ENCODE peak calls at places on chromosomes 13 and 19, in four cellular contexts. K is uterus, G is tibial nerve, I is A549. F is an unnamed sample.

GRCh38 chr13:40101708-40102359 is 446.4 kb downstream of the COG6 start:
- DNase-seq in K (no peak), G (no peak), I (no peak), F (no peak)

GRCh38 chr19:1884719-1885334 is 469 bp downstream of the ABHD17A start:
- DNase-seq in G (no peak), K (no peak), I (no peak), F (no peak)

GRCh38 chr19:3536429-3537100 is 2.4 kb upstream of the TEKTIP1 start:
- DNase-seq in G (peak; percentile 53), K (no peak), I (no peak), F (no peak)

GRCh38 chr13:68439821-68440220 is 1209.7 kb upstream of the PCDH9 start:
- DNase-seq in K (no peak), G (no peak), I (no peak), F (peak; percentile 1)

GRCh38 chr19:38543807-38544568 is 73.8 kb downstream of the MAP4K1 start:
- DNase-seq in K (peak; percentile 45), G (no peak), I (peak; percentile 98), F (peak; percentile 90)

GRCh38 chr19:44984005-44984404 is 17.3 kb upstream of the RELB start:
- DNase-seq in I (no peak), G (no peak), K (no peak), F (no peak)

GRCh38 chr19:16369664-16370576 is 45.3 kb downstream of the KLF2 start:
- DNase-seq in G (no peak), K (no peak), I (no peak), F (no peak)

GRCh38 chr13:51230473-51231105 is 8.4 kb downstream of the FAM124A start:
- DNase-seq in K (peak; percentile 86), G (peak; percentile 31), I (no peak), F (no peak)

GRCh38 chr19:9818175-9818733 is 625 bp downstream of the FBXL12 start:
- DNase-seq in G (no peak), I (no peak), K (no peak), F (no peak)

GRCh38 chr19:58279042-58279924 is 528 bp downstream of the ZNF8 start:
- DNase-seq in I (peak; percentile 76), K (peak; percentile 73), G (peak; percentile 37), F (peak; percentile 50)

GRCh38 chr13:44414771-44415170 is 41.1 kb downstream of the SERP2 start:
- DNase-seq in G (no peak), I (no peak), K (no peak), F (no peak)

GRCh38 chr13:22648325-22648758 is 532.4 kb upstream of the SGCG start:
- DNase-seq in G (no peak), I (no peak), K (no peak), F (no peak)

GRCh38 chr19:48379058-48379457 is 12.3 kb downstream of the KDELR1 start:
- DNase-seq in K (no peak), G (no peak), I (no peak), F (no peak)

GRCh38 chr19:15640294-15640903 is at the start of gene CYP4F3:
- DNase-seq in I (peak; percentile 72), G (peak; percentile 62), K (no peak), F (peak; percentile 89)

GRCh38 chr13:33230178-33230881 is 55.2 kb downstream of the STARD13 start:
- DNase-seq in G (no peak), I (no peak), K (no peak), F (no peak)

GRCh38 chr13:32229443-32229842 is 85.7 kb downstream of the ZAR1L start:
- DNase-seq in K (no peak), I (no peak), G (no peak), F (no peak)

DNA sequence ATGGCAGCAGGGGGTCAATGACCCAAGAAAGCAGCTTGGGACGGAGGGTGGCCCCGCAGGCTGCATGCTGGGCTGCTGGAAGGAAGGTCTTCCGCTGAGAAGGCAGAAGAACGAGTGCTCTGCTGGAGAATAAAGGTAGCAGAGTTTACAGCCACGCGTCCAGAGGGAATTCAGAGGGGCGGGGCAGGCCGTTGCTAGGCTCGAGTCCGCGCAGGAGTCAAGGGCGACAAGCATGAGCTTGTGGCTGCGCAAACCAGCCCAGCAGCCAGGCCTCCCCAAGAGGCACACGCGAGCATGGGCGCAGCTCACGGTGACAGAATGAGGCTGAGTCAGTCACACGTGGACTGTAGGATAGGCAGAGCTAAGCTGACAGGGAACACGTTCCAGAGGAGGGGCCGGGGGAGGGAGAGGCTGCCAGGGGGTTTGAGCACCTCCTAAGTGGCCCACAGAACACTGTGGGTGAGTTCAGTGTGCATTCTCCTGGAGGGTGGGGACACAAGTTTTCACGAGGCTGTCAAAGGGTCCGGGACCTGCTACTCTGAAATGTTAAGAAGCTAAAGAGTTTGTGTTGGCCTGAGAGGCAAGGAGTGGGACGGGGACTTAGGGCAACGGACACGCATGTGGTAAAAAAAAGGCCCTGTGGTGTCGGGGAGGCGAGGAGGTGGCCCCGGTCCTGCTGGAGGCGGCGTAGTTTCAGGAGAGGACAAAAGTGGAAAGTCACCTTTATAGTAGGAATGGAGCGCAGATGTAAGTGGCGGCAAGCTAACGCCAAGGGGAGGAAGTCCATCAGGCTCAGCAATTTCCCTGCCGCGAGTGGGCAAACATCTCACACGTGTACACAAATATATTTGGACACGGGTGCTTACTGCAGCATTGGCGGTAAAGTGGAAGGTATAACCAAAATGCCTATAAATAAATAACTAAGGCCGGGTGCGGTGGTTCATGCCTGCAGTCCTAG is 17.7 kb downstream of the RFX2 start:
- DNase-seq in I (peak; percentile 50), K (peak; percentile 74), G (peak; percentile 58), F (peak; percentile 76)
- TF ChIP-seq POLR2A in I (no peak), K (no peak), G (no peak), F (peak; percentile 39)

DNA sequence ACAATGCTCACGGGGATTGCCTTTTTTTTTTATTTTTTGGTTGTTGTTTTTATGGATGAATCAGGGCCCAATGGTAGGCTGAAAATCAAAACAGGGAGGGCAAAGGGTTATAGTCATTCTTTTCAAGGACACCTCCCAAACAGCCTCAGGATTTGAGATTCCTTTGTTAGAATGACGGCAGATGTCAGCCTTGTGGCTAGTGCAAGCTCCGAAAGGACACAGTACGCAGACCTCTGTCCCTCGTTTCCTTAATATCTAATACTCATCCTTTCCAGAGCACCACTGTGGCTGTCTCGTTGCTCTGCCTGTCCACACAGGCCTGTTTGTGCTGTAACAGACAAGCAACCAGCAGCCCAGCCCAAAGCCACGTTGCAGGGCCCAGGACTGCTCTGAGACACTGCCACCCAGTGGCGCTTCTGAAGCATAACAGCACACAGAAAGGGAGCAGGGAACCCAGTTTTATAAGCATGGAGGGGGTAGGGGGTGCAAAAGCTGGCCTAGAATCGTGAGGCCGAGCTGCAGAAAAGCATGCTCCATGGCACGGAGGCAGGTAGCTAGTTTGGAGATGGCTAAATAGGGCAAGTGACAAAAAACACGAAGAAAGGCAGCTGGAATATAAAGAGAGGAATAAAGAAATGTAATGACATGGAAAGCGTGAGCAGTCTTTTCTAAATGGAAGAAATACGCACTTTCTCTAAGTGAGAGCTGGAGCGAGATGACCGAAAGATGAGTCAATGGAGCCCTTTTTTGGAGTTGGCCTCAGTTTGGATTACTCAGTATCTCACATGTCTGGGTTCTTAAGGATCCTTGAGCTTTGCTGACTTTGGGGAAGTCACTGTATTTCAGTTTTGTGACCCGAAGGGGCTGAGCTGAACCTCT is 40.7 kb upstream of the MEDAG start:
- DNase-seq in G (peak; percentile 52), I (peak; percentile 64), K (peak; percentile 88), F (no peak)
- TF ChIP-seq POLR2A in G (no peak), I (no peak), K (no peak), F (peak; percentile 16)

GRCh38 chr19:42271045-42271419 is 2.0 kb downstream of the CIC start:
- DNase-seq in G (no peak), I (no peak), K (no peak), F (no peak)

GRCh38 chr19:42271861-42272534 is 2.9 kb downstream of the CIC start:
- DNase-seq in K (no peak), I (no peak), G (no peak), F (no peak)

GRCh38 chr19:42268704-42269517 is at the start of gene CIC:
- DNase-seq in G (peak; percentile 99), K (peak; percentile 100), I (peak; percentile 100), F (peak; percentile 98)

GRCh38 chr19:42269518-42270345 is 680 bp downstream of the CIC start:
- DNase-seq in K (peak; percentile 46), G (no peak), I (no peak), F (no peak)

DNA sequence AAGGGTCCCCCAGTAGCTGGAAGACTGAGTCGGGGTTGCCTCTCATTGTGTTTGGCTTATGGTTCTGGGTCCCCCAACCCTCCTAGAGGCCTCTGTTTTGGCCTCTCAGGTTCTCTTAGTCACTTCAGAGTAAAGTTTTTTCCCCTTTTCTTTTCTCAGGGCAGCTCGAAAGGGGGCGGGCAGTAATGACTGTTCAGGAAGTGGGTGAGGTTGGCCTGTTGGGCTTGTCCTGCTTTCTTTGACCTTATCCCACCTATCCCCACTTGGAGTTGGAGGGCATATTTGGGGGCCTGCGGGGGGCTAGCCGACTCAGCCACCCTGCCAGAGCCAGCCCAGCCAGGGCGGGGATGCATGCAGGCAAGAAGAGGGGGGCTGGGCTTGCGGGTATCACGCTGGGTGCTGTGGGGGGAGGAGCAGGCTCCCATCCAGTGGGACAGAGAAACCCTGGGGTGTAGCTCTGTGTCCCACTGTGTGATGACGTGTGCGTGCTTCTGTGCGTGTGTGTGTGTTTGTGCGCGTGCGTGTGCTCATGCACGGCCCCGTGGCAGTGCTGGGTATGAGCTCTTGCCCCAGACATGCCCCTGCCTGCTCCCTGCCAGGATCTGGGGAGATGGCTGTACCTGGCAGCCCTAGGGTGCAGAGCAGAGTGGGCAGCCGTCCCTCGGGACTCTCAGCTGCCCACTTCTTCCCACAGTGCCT is 1.4 kb downstream of the CIC start:
- DNase-seq in G (peak; percentile 44), K (peak; percentile 53), I (no peak), F (peak; percentile 90)
- TF ChIP-seq POLR2A in G (peak; percentile 38), K (no peak), I (peak; percentile 60), F (peak; percentile 55)

GRCh38 chr19:49853852-49854849 is 3.2 kb downstream of the PTOV1 start:
- DNase-seq in G (no peak), I (no peak), K (no peak), F (no peak)

GRCh38 chr19:49856574-49857021 is 5.6 kb downstream of the PTOV1 start:
- DNase-seq in I (no peak), G (no peak), K (no peak), F (no peak)

GRCh38 chr19:49855676-49856573 is 5.0 kb downstream of the PTOV1 start:
- DNase-seq in I (no peak), G (no peak), K (no peak), F (no peak)

GRCh38 chr19:49854861-49855263 is 3.9 kb downstream of the PTOV1 start:
- DNase-seq in G (no peak), K (peak; percentile 40), I (no peak), F (no peak)

DNA sequence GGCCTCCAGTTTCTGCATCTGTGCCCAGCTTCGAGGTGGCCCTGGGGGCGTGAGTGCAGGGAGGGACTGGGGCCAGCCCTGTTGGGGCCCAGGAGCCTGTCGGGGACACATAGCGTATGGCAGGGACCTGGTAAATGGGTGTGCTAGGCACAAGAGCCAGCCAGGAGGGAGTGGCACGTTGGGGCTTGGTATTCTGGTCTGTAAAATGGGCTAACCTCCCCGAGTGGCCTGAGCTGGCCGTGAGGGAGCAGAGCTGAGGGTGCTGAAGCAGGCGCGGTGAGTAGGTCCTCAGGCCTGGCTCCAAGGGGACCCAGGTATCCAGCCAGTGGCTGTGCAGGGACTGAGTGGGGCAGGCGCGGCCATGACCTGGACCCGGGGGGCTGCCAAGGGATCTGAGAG is 4.3 kb downstream of the PTOV1 start:
- DNase-seq in K (no peak), I (no peak), G (no peak), F (no peak)
- TF ChIP-seq POLR2A in K (no peak), I (no peak), G (no peak), F (no peak)

F was measured in H54.